ENCODE peak calls at places on chromosomes 3 and 15, in nine cellular contexts. One of them, this sample, is unnamed.

GRCh38 chr15:99453646-99454045 is 112.1 kb upstream of the MEF2A start:
- DNase-seq in lung: no peak
- DNase-seq in H9: no peak
- DNase-seq in lower lobe of right lung: no peak
- DNase-seq in sigmoid colon: peak
- DNase-seq in PC-3: no peak
- DNase-seq in psoas muscle: no peak
- DNase-seq in CD8-positive, alpha-beta T cell: peak
- DNase-seq in fibroblast of lung: no peak
- DNase-seq in this sample: no peak

GRCh38 chr3:105933871-105934270 is 65.1 kb upstream of the CBLB start:
- DNase-seq in lung: no peak
- DNase-seq in H9: no peak
- DNase-seq in lower lobe of right lung: no peak
- DNase-seq in sigmoid colon: no peak
- DNase-seq in PC-3: no peak
- DNase-seq in psoas muscle: no peak
- DNase-seq in CD8-positive, alpha-beta T cell: no peak
- DNase-seq in fibroblast of lung: peak
- DNase-seq in this sample: no peak

GRCh38 chr3:63364909-63365308 is 86.8 kb downstream of the SYNPR start:
- DNase-seq in lung: no peak
- DNase-seq in H9: no peak
- DNase-seq in lower lobe of right lung: no peak
- DNase-seq in sigmoid colon: no peak
- DNase-seq in PC-3: no peak
- DNase-seq in psoas muscle: no peak
- DNase-seq in CD8-positive, alpha-beta T cell: no peak
- DNase-seq in fibroblast of lung: no peak
- DNase-seq in this sample: no peak

GRCh38 chr3:156586905-156587766 is 32.2 kb upstream of the SSR3 start:
- DNase-seq in lung: no peak
- DNase-seq in H9: no peak
- DNase-seq in lower lobe of right lung: no peak
- DNase-seq in sigmoid colon: no peak
- DNase-seq in PC-3: no peak
- DNase-seq in psoas muscle: no peak
- DNase-seq in CD8-positive, alpha-beta T cell: no peak
- DNase-seq in fibroblast of lung: no peak
- DNase-seq in this sample: no peak

GRCh38 chr3:38453075-38453913 is at the start of gene ACVR2B:
- DNase-seq in lung: peak
- DNase-seq in H9: peak
- DNase-seq in lower lobe of right lung: peak
- DNase-seq in sigmoid colon: peak
- DNase-seq in PC-3: peak
- DNase-seq in psoas muscle: peak
- DNase-seq in CD8-positive, alpha-beta T cell: peak
- DNase-seq in fibroblast of lung: peak
- DNase-seq in this sample: peak

GRCh38 chr3:107421170-107421792 is 44.0 kb downstream of the CCDC54 start:
- DNase-seq in lung: no peak
- DNase-seq in H9: no peak
- DNase-seq in lower lobe of right lung: no peak
- DNase-seq in sigmoid colon: no peak
- DNase-seq in PC-3: peak
- DNase-seq in psoas muscle: no peak
- DNase-seq in CD8-positive, alpha-beta T cell: no peak
- DNase-seq in fibroblast of lung: peak
- DNase-seq in this sample: no peak

GRCh38 chr3:21562225-21562624 is 188.8 kb downstream of the ZNF385D start:
- DNase-seq in lung: no peak
- DNase-seq in H9: no peak
- DNase-seq in lower lobe of right lung: no peak
- DNase-seq in sigmoid colon: no peak
- DNase-seq in PC-3: no peak
- DNase-seq in psoas muscle: no peak
- DNase-seq in CD8-positive, alpha-beta T cell: no peak
- DNase-seq in fibroblast of lung: peak
- DNase-seq in this sample: no peak

GRCh38 chr3:140593766-140594165 is 84.1 kb upstream of the TRIM42 start:
- DNase-seq in lung: no peak
- DNase-seq in H9: no peak
- DNase-seq in lower lobe of right lung: no peak
- DNase-seq in sigmoid colon: no peak
- DNase-seq in PC-3: no peak
- DNase-seq in psoas muscle: no peak
- DNase-seq in CD8-positive, alpha-beta T cell: no peak
- DNase-seq in fibroblast of lung: no peak
- DNase-seq in this sample: no peak

GRCh38 chr15:42018306-42019224 is 2.3 kb downstream of the PLA2G4E start:
- DNase-seq in lung: no peak
- DNase-seq in H9: no peak
- DNase-seq in lower lobe of right lung: no peak
- DNase-seq in sigmoid colon: peak
- DNase-seq in PC-3: no peak
- DNase-seq in psoas muscle: peak
- DNase-seq in CD8-positive, alpha-beta T cell: no peak
- DNase-seq in fibroblast of lung: no peak
- DNase-seq in this sample: no peak

GRCh38 chr3:25780618-25781017 is 2.6 kb downstream of the NGLY1 start:
- DNase-seq in lung: no peak
- DNase-seq in H9: no peak
- DNase-seq in lower lobe of right lung: no peak
- DNase-seq in sigmoid colon: no peak
- DNase-seq in PC-3: no peak
- DNase-seq in psoas muscle: no peak
- DNase-seq in CD8-positive, alpha-beta T cell: no peak
- DNase-seq in fibroblast of lung: no peak
- DNase-seq in this sample: no peak

GRCh38 chr3:25781145-25781757 is 2.0 kb downstream of the NGLY1 start:
- DNase-seq in lung: no peak
- DNase-seq in H9: no peak
- DNase-seq in lower lobe of right lung: no peak
- DNase-seq in sigmoid colon: no peak
- DNase-seq in PC-3: no peak
- DNase-seq in psoas muscle: no peak
- DNase-seq in CD8-positive, alpha-beta T cell: no peak
- DNase-seq in fibroblast of lung: no peak
- DNase-seq in this sample: no peak

GRCh38 chr3:25782636-25782937 is 656 bp downstream of the NGLY1 start:
- DNase-seq in lung: no peak
- DNase-seq in H9: no peak
- DNase-seq in lower lobe of right lung: no peak
- DNase-seq in sigmoid colon: no peak
- DNase-seq in PC-3: no peak
- DNase-seq in psoas muscle: no peak
- DNase-seq in CD8-positive, alpha-beta T cell: no peak
- DNase-seq in fibroblast of lung: no peak
- DNase-seq in this sample: no peak

GRCh38 chr3:25782938-25783660 is at the start of gene NGLY1:
- DNase-seq in lung: peak
- DNase-seq in H9: peak
- DNase-seq in lower lobe of right lung: peak
- DNase-seq in sigmoid colon: peak
- DNase-seq in PC-3: peak
- DNase-seq in psoas muscle: peak
- DNase-seq in CD8-positive, alpha-beta T cell: peak
- DNase-seq in fibroblast of lung: peak
- DNase-seq in this sample: peak

DNA sequence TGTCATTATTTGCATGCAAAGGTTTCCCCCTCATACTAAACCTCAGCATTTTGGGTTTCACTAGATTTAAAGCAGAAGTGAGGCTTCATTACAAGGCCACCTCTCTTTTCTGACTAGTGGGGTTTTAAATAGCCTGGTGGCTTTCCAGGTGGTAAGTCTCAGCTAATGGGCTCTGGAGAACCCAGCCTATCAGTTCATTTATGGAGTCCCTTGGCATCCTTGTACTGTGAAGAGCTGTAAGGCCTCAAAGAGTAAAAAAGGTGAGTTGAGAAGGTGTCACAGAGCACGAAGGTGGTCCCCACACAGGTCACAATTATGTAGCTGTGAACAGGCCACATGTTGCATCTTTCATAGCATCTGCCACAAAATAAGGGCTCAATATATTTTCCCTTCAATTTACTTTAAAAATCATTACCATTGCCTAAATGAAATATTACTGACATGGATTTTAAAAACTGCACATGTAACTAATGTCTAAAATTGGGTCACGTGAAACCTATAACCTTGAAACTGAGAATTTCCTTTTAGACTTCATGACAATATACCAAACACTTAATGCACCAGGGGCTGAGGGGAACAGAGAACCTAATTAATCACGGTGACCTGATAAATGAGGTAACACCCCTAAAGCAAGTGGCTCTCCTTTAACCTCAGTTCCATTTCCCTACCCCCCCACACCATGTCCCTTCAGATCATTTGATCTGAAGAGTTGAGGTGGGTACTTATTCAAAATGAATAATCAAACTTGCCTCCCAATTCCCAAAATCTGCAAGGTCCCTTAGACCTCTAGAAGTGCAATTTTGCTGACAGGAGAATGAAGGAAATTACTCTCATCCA is 1.3 kb downstream of the NGLY1 start:
- DNase-seq in lung: no peak
- DNase-seq in H9: no peak
- DNase-seq in lower lobe of right lung: no peak
- DNase-seq in sigmoid colon: no peak
- DNase-seq in PC-3: no peak
- DNase-seq in psoas muscle: no peak
- DNase-seq in CD8-positive, alpha-beta T cell: no peak
- DNase-seq in fibroblast of lung: no peak
- DNase-seq in this sample: no peak
- H3K27ac ChIP-seq in lung: no peak
- H3K27ac ChIP-seq in H9: no peak
- H3K27ac ChIP-seq in lower lobe of right lung: peak
- H3K27ac ChIP-seq in sigmoid colon: no peak
- H3K27ac ChIP-seq in PC-3: no peak
- H3K27ac ChIP-seq in psoas muscle: peak
- H3K27ac ChIP-seq in CD8-positive, alpha-beta T cell: peak
- H3K27ac ChIP-seq in fibroblast of lung: peak
- H3K27ac ChIP-seq in this sample: no peak

GRCh38 chr15:29873942-29874341 is 51.7 kb upstream of the TJP1 start:
- DNase-seq in lung: no peak
- DNase-seq in H9: no peak
- DNase-seq in lower lobe of right lung: no peak
- DNase-seq in sigmoid colon: no peak
- DNase-seq in PC-3: no peak
- DNase-seq in psoas muscle: no peak
- DNase-seq in CD8-positive, alpha-beta T cell: no peak
- DNase-seq in fibroblast of lung: no peak
- DNase-seq in this sample: no peak

GRCh38 chr15:29872716-29873115 is 50.4 kb upstream of the TJP1 start:
- DNase-seq in lung: no peak
- DNase-seq in H9: no peak
- DNase-seq in lower lobe of right lung: no peak
- DNase-seq in sigmoid colon: no peak
- DNase-seq in PC-3: no peak
- DNase-seq in psoas muscle: no peak
- DNase-seq in CD8-positive, alpha-beta T cell: no peak
- DNase-seq in fibroblast of lung: no peak
- DNase-seq in this sample: no peak

GRCh38 chr15:29873264-29873663 is 51.0 kb upstream of the TJP1 start:
- DNase-seq in lung: no peak
- DNase-seq in H9: no peak
- DNase-seq in lower lobe of right lung: no peak
- DNase-seq in sigmoid colon: no peak
- DNase-seq in PC-3: no peak
- DNase-seq in psoas muscle: no peak
- DNase-seq in CD8-positive, alpha-beta T cell: no peak
- DNase-seq in fibroblast of lung: no peak
- DNase-seq in this sample: no peak

GRCh38 chr15:29870495-29871151 is 48.4 kb upstream of the TJP1 start:
- DNase-seq in lung: no peak
- DNase-seq in H9: no peak
- DNase-seq in lower lobe of right lung: no peak
- DNase-seq in sigmoid colon: no peak
- DNase-seq in PC-3: no peak
- DNase-seq in psoas muscle: no peak
- DNase-seq in CD8-positive, alpha-beta T cell: no peak
- DNase-seq in fibroblast of lung: no peak
- DNase-seq in this sample: peak

GRCh38 chr15:29871401-29871800 is 49.1 kb upstream of the TJP1 start:
- DNase-seq in lung: no peak
- DNase-seq in H9: no peak
- DNase-seq in lower lobe of right lung: no peak
- DNase-seq in sigmoid colon: no peak
- DNase-seq in PC-3: no peak
- DNase-seq in psoas muscle: peak
- DNase-seq in CD8-positive, alpha-beta T cell: no peak
- DNase-seq in fibroblast of lung: no peak
- DNase-seq in this sample: peak
- H3K27ac ChIP-seq in lung: peak
- H3K27ac ChIP-seq in H9: no peak
- H3K27ac ChIP-seq in lower lobe of right lung: peak
- H3K27ac ChIP-seq in sigmoid colon: peak
- H3K27ac ChIP-seq in PC-3: no peak
- H3K27ac ChIP-seq in psoas muscle: peak
- H3K27ac ChIP-seq in CD8-positive, alpha-beta T cell: no peak
- H3K27ac ChIP-seq in fibroblast of lung: no peak
- H3K27ac ChIP-seq in this sample: peak

GRCh38 chr15:89690276-89691218 is at the start of the genes PEX11A and WDR93:
- DNase-seq in lung: peak
- DNase-seq in H9: peak
- DNase-seq in lower lobe of right lung: peak
- DNase-seq in sigmoid colon: peak
- DNase-seq in PC-3: peak
- DNase-seq in psoas muscle: peak
- DNase-seq in CD8-positive, alpha-beta T cell: peak
- DNase-seq in fibroblast of lung: peak
- DNase-seq in this sample: peak
- H3K27ac ChIP-seq in lung: peak
- H3K27ac ChIP-seq in H9: no peak
- H3K27ac ChIP-seq in lower lobe of right lung: peak
- H3K27ac ChIP-seq in sigmoid colon: peak
- H3K27ac ChIP-seq in PC-3: no peak
- H3K27ac ChIP-seq in psoas muscle: peak
- H3K27ac ChIP-seq in CD8-positive, alpha-beta T cell: peak
- H3K27ac ChIP-seq in fibroblast of lung: peak
- H3K27ac ChIP-seq in this sample: peak

GRCh38 chr3:195102609-195103467 is 168.1 kb downstream of the XXYLT1 start:
- DNase-seq in lung: no peak
- DNase-seq in H9: no peak
- DNase-seq in lower lobe of right lung: no peak
- DNase-seq in sigmoid colon: peak
- DNase-seq in PC-3: peak
- DNase-seq in psoas muscle: no peak
- DNase-seq in CD8-positive, alpha-beta T cell: no peak
- DNase-seq in fibroblast of lung: peak
- DNase-seq in this sample: no peak
- H3K27ac ChIP-seq in lung: peak
- H3K27ac ChIP-seq in H9: no peak
- H3K27ac ChIP-seq in lower lobe of right lung: no peak
- H3K27ac ChIP-seq in sigmoid colon: no peak
- H3K27ac ChIP-seq in PC-3: peak
- H3K27ac ChIP-seq in psoas muscle: no peak
- H3K27ac ChIP-seq in CD8-positive, alpha-beta T cell: no peak
- H3K27ac ChIP-seq in fibroblast of lung: peak
- H3K27ac ChIP-seq in this sample: no peak